ENCODE peak calls at places on chromosomes 5 and 9, in nine cellular contexts. One of them, this sample, is unnamed.

GRCh38 chr9:5493597-5494511 is 16.5 kb upstream of the PDCD1LG2 start:
- DNase-seq in NB4: peak
- DNase-seq in dorsolateral prefrontal cortex: no peak
- DNase-seq in astrocyte of the cerebellum: no peak
- DNase-seq in ovary: no peak
- DNase-seq in body of pancreas: no peak
- DNase-seq in H9: no peak
- DNase-seq in fibroblast of pulmonary artery: peak
- DNase-seq in ascending aorta: peak
- DNase-seq in this sample: no peak

GRCh38 chr9:91151741-91152095 is 210.0 kb downstream of the AUH start:
- DNase-seq in NB4: peak
- DNase-seq in dorsolateral prefrontal cortex: no peak
- DNase-seq in astrocyte of the cerebellum: no peak
- DNase-seq in ovary: no peak
- DNase-seq in body of pancreas: no peak
- DNase-seq in H9: no peak
- DNase-seq in fibroblast of pulmonary artery: no peak
- DNase-seq in ascending aorta: no peak
- DNase-seq in this sample: no peak

GRCh38 chr5:169744336-169744735 is 107.3 kb downstream of the DOCK2 start:
- DNase-seq in NB4: no peak
- DNase-seq in dorsolateral prefrontal cortex: no peak
- DNase-seq in astrocyte of the cerebellum: no peak
- DNase-seq in ovary: no peak
- DNase-seq in body of pancreas: no peak
- DNase-seq in H9: no peak
- DNase-seq in fibroblast of pulmonary artery: no peak
- DNase-seq in ascending aorta: no peak
- DNase-seq in this sample: no peak

GRCh38 chr9:124453586-124454191 is 3.4 kb downstream of the ADGRD2 start:
- DNase-seq in NB4: no peak
- DNase-seq in dorsolateral prefrontal cortex: no peak
- DNase-seq in astrocyte of the cerebellum: no peak
- DNase-seq in ovary: no peak
- DNase-seq in body of pancreas: no peak
- DNase-seq in H9: peak
- DNase-seq in fibroblast of pulmonary artery: no peak
- DNase-seq in ascending aorta: no peak
- DNase-seq in this sample: peak

GRCh38 chr9:120921751-120922181 is 4.8 kb downstream of the TRAF1 start:
- DNase-seq in NB4: no peak
- DNase-seq in dorsolateral prefrontal cortex: no peak
- DNase-seq in astrocyte of the cerebellum: no peak
- DNase-seq in ovary: no peak
- DNase-seq in body of pancreas: no peak
- DNase-seq in H9: no peak
- DNase-seq in fibroblast of pulmonary artery: no peak
- DNase-seq in ascending aorta: no peak
- DNase-seq in this sample: no peak

GRCh38 chr9:110700953-110701352 is 32.4 kb downstream of the MUSK start:
- DNase-seq in NB4: no peak
- DNase-seq in dorsolateral prefrontal cortex: no peak
- DNase-seq in astrocyte of the cerebellum: no peak
- DNase-seq in ovary: no peak
- DNase-seq in body of pancreas: no peak
- DNase-seq in H9: no peak
- DNase-seq in fibroblast of pulmonary artery: peak
- DNase-seq in ascending aorta: no peak
- DNase-seq in this sample: no peak

GRCh38 chr9:68822596-68823165 is 117.6 kb downstream of the PIP5K1B start:
- DNase-seq in NB4: no peak
- DNase-seq in dorsolateral prefrontal cortex: no peak
- DNase-seq in astrocyte of the cerebellum: no peak
- DNase-seq in ovary: no peak
- DNase-seq in body of pancreas: peak
- DNase-seq in H9: no peak
- DNase-seq in fibroblast of pulmonary artery: peak
- DNase-seq in ascending aorta: no peak
- DNase-seq in this sample: no peak

GRCh38 chr5:110873773-110874437 is 135.1 kb downstream of the SLC25A46 start:
- DNase-seq in NB4: no peak
- DNase-seq in dorsolateral prefrontal cortex: no peak
- DNase-seq in astrocyte of the cerebellum: no peak
- DNase-seq in ovary: no peak
- DNase-seq in body of pancreas: no peak
- DNase-seq in H9: no peak
- DNase-seq in fibroblast of pulmonary artery: no peak
- DNase-seq in ascending aorta: no peak
- DNase-seq in this sample: no peak

GRCh38 chr9:22052376-22052945 is 43.4 kb upstream of the CDKN2B start:
- DNase-seq in NB4: no peak
- DNase-seq in dorsolateral prefrontal cortex: no peak
- DNase-seq in astrocyte of the cerebellum: peak
- DNase-seq in ovary: no peak
- DNase-seq in body of pancreas: no peak
- DNase-seq in H9: no peak
- DNase-seq in fibroblast of pulmonary artery: peak
- DNase-seq in ascending aorta: no peak
- DNase-seq in this sample: no peak

GRCh38 chr5:7261049-7261448 is 134.9 kb upstream of the ADCY2 start:
- DNase-seq in NB4: peak
- DNase-seq in dorsolateral prefrontal cortex: no peak
- DNase-seq in astrocyte of the cerebellum: peak
- DNase-seq in ovary: no peak
- DNase-seq in body of pancreas: peak
- DNase-seq in H9: peak
- DNase-seq in fibroblast of pulmonary artery: peak
- DNase-seq in ascending aorta: no peak
- DNase-seq in this sample: peak

GRCh38 chr5:72720205-72720604 is 96.3 kb upstream of the TNPO1 start:
- DNase-seq in NB4: no peak
- DNase-seq in dorsolateral prefrontal cortex: no peak
- DNase-seq in astrocyte of the cerebellum: no peak
- DNase-seq in ovary: no peak
- DNase-seq in body of pancreas: no peak
- DNase-seq in H9: no peak
- DNase-seq in fibroblast of pulmonary artery: peak
- DNase-seq in ascending aorta: no peak
- DNase-seq in this sample: no peak

GRCh38 chr5:169013208-169013728 is 287.7 kb downstream of the SLIT3 start:
- DNase-seq in NB4: peak
- DNase-seq in dorsolateral prefrontal cortex: no peak
- DNase-seq in astrocyte of the cerebellum: no peak
- DNase-seq in ovary: no peak
- DNase-seq in body of pancreas: no peak
- DNase-seq in H9: peak
- DNase-seq in fibroblast of pulmonary artery: no peak
- DNase-seq in ascending aorta: no peak
- DNase-seq in this sample: no peak

GRCh38 chr9:22084336-22085035 is 75.4 kb upstream of the CDKN2B start:
- DNase-seq in NB4: no peak
- DNase-seq in dorsolateral prefrontal cortex: no peak
- DNase-seq in astrocyte of the cerebellum: peak
- DNase-seq in ovary: no peak
- DNase-seq in body of pancreas: no peak
- DNase-seq in H9: no peak
- DNase-seq in fibroblast of pulmonary artery: peak
- DNase-seq in ascending aorta: no peak
- DNase-seq in this sample: no peak

GRCh38 chr5:21739096-21739495 is 1114.0 kb downstream of the CDH12 start:
- DNase-seq in NB4: no peak
- DNase-seq in dorsolateral prefrontal cortex: no peak
- DNase-seq in astrocyte of the cerebellum: no peak
- DNase-seq in ovary: no peak
- DNase-seq in body of pancreas: no peak
- DNase-seq in H9: no peak
- DNase-seq in fibroblast of pulmonary artery: no peak
- DNase-seq in ascending aorta: no peak
- DNase-seq in this sample: no peak

GRCh38 chr5:1497795-1498622 is 25.8 kb downstream of the LPCAT1 start:
- DNase-seq in NB4: peak
- DNase-seq in dorsolateral prefrontal cortex: no peak
- DNase-seq in astrocyte of the cerebellum: no peak
- DNase-seq in ovary: no peak
- DNase-seq in body of pancreas: no peak
- DNase-seq in H9: no peak
- DNase-seq in fibroblast of pulmonary artery: no peak
- DNase-seq in ascending aorta: no peak
- DNase-seq in this sample: no peak

DNA sequence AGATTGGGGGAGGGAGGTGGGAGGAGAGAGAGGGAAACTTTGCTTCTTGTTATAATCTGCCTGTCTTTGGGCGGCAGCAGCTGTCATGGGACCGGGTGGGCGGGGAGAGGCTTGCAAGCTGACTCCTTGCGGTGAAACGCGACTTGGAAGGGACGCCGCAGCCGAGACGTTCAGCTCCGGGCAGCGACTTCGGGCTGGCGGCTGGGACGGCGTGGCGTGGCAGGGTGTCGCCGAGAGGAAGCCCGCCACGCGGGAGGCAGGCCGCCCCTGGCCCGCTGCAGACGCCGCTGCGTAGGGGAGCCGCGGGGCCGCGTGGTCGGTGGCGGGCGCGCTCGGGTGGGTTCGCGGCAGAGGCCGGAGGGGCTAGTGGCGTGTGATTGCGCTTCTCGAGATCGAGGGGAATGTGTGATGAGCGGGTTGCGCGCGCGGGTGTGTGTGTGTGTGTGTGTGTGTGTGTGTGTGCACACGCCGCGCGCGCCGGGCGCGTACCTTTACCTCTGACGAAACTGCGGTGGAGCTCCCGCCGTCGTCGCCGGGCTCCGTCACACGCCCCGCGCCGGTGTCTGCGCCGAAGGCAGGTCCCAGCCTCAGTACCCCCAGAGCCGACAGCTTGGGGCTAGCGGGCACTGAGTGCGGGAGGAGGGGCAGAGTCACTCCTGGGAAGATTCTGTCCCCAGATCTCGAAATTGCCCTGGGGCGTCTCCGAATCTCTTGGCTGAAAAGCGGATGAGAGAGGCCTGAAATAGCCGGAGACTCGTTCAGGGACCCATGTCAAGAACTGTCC is 1.7 kb downstream of the PPARGC1B start:
- DNase-seq in NB4: peak
- DNase-seq in dorsolateral prefrontal cortex: peak
- DNase-seq in astrocyte of the cerebellum: peak
- DNase-seq in ovary: peak
- DNase-seq in body of pancreas: peak
- DNase-seq in H9: peak
- DNase-seq in fibroblast of pulmonary artery: peak
- DNase-seq in ascending aorta: peak
- DNase-seq in this sample: peak
- TF ChIP-seq CTCF in NB4: no peak
- TF ChIP-seq CTCF in dorsolateral prefrontal cortex: no peak
- TF ChIP-seq CTCF in astrocyte of the cerebellum: no peak
- TF ChIP-seq CTCF in ovary: no peak
- TF ChIP-seq CTCF in body of pancreas: no peak
- TF ChIP-seq CTCF in H9: no peak
- TF ChIP-seq CTCF in fibroblast of pulmonary artery: no peak
- TF ChIP-seq CTCF in ascending aorta: no peak
- TF ChIP-seq CTCF in this sample: no peak

GRCh38 chr5:35436441-35437057 is 181.1 kb upstream of the SPEF2 start:
- DNase-seq in NB4: peak
- DNase-seq in dorsolateral prefrontal cortex: no peak
- DNase-seq in astrocyte of the cerebellum: peak
- DNase-seq in ovary: no peak
- DNase-seq in body of pancreas: peak
- DNase-seq in H9: no peak
- DNase-seq in fibroblast of pulmonary artery: peak
- DNase-seq in ascending aorta: no peak
- DNase-seq in this sample: no peak
- TF ChIP-seq CTCF in NB4: peak
- TF ChIP-seq CTCF in dorsolateral prefrontal cortex: peak
- TF ChIP-seq CTCF in astrocyte of the cerebellum: peak
- TF ChIP-seq CTCF in ovary: no peak
- TF ChIP-seq CTCF in body of pancreas: peak
- TF ChIP-seq CTCF in H9: peak
- TF ChIP-seq CTCF in fibroblast of pulmonary artery: peak
- TF ChIP-seq CTCF in ascending aorta: no peak
- TF ChIP-seq CTCF in this sample: peak

DNA sequence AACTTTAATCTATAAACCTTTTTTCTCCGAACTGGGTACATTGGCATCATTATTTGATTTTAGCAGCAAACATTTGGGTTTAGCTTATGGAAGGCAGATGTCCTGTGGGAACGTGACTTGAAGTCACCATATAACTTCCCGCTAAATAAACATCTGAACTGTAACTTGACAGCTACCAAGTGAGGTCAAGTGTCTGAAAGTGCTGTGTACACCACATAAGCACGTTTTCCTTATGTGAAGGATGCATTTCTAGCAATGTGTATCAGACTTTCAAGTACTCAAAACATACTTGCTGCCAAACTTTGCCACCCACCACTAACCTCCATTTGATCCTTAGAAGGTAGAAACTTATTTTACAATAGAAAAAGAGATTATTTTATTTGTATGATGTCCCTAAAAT is 35.7 kb downstream of the SLC1A3 start:
- DNase-seq in NB4: no peak
- DNase-seq in dorsolateral prefrontal cortex: no peak
- DNase-seq in astrocyte of the cerebellum: no peak
- DNase-seq in ovary: no peak
- DNase-seq in body of pancreas: no peak
- DNase-seq in H9: no peak
- DNase-seq in fibroblast of pulmonary artery: no peak
- DNase-seq in ascending aorta: no peak
- DNase-seq in this sample: no peak
- TF ChIP-seq CTCF in NB4: no peak
- TF ChIP-seq CTCF in dorsolateral prefrontal cortex: no peak
- TF ChIP-seq CTCF in astrocyte of the cerebellum: no peak
- TF ChIP-seq CTCF in ovary: no peak
- TF ChIP-seq CTCF in body of pancreas: no peak
- TF ChIP-seq CTCF in H9: no peak
- TF ChIP-seq CTCF in fibroblast of pulmonary artery: no peak
- TF ChIP-seq CTCF in ascending aorta: no peak
- TF ChIP-seq CTCF in this sample: no peak

GRCh38 chr5:78295035-78295961 is 800 bp upstream of the AP3B1 start:
- DNase-seq in NB4: peak
- DNase-seq in dorsolateral prefrontal cortex: peak
- DNase-seq in astrocyte of the cerebellum: no peak
- DNase-seq in ovary: peak
- DNase-seq in body of pancreas: peak
- DNase-seq in H9: peak
- DNase-seq in fibroblast of pulmonary artery: no peak
- DNase-seq in ascending aorta: peak
- DNase-seq in this sample: peak

DNA sequence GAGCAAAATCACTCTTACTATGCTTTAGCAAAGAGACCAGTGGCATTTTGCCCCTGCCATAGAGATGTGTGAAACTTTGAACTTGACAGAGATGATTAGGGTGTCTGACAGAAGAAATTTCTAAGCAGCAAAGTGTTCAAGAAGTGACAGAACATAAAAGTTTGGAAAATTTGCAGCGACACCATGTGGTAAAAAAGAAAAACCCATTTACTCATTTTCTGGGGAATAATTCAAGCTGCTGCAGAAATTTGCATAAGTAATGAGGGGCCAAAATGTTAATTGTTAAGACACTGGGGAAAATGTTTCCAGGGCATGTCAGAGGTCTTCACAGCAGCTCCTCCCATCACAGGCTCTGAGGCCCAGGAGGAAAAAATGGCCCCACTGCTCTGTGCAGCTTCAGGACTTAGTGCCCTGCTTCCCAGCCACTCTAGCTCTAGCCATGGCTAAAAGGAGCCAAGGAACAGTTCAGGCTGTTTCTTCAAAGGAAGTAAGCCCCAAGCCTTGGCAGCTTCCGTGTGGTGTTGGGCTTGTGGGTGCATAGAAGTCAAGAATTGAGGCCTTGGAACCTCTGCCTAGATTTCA is 6.1 kb upstream of the AP3B1 start:
- DNase-seq in NB4: peak
- DNase-seq in dorsolateral prefrontal cortex: no peak
- DNase-seq in astrocyte of the cerebellum: no peak
- DNase-seq in ovary: no peak
- DNase-seq in body of pancreas: no peak
- DNase-seq in H9: no peak
- DNase-seq in fibroblast of pulmonary artery: peak
- DNase-seq in ascending aorta: no peak
- DNase-seq in this sample: no peak
- TF ChIP-seq CTCF in NB4: no peak
- TF ChIP-seq CTCF in dorsolateral prefrontal cortex: peak
- TF ChIP-seq CTCF in astrocyte of the cerebellum: peak
- TF ChIP-seq CTCF in ovary: no peak
- TF ChIP-seq CTCF in body of pancreas: no peak
- TF ChIP-seq CTCF in H9: peak
- TF ChIP-seq CTCF in fibroblast of pulmonary artery: peak
- TF ChIP-seq CTCF in ascending aorta: no peak
- TF ChIP-seq CTCF in this sample: no peak